ENCODE peak calls at places on chromosome 12, in nine cellular contexts. U is activated T-helper 1 cell treated with anti-CD3 and anti-CD28 coated beads, Interleukin-12 subunit alpha, Interleukin-12 subunit beta, Interleukin-2, Interleukin-4 antibody, amounts not matched to agents 30 ng/mL and 10 ng/mL and 1 ng/mL, durations not matched to agents 14 hours and 24 hours and 36 hours; N is upper lobe of left lung; R is suprapubic skin; H is A172; C is epithelial cell of esophagus; W is dorsolateral prefrontal cortex; T is left colon; P is pons. J is an unnamed sample.

GRCh38 chr12:92943482-92944250 is 14.6 kb upstream of the EEA1 start:
- DNase-seq in N (no peak), C (no peak), H (no peak), P (no peak), U (no peak), W (no peak), R (no peak), T (no peak), J (no peak)

GRCh38 chr12:100317371-100317770 is 39.5 kb upstream of the SLC17A8 start:
- DNase-seq in P (no peak), R (no peak), W (no peak), C (no peak), N (no peak), U (no peak), H (no peak), T (no peak), J (no peak)

GRCh38 chr12:119990382-119990874 is 1.4 kb downstream of the BICDL1 start:
- DNase-seq in W (no peak), T (no peak), N (no peak), C (peak; percentile 5), U (no peak), R (no peak), H (no peak), P (no peak), J (no peak)

GRCh38 chr12:109759595-109759994 is 46.0 kb downstream of the FAM222A start:
- DNase-seq in N (peak; percentile 4), H (no peak), C (no peak), W (peak; percentile 7), P (no peak), T (peak; percentile 1), R (no peak), U (no peak), J (no peak)

GRCh38 chr12:123118397-123118945 is 32.4 kb downstream of the PITPNM2 start:
- DNase-seq in T (peak; percentile 54), H (no peak), W (no peak), P (no peak), C (no peak), N (no peak), R (no peak), U (no peak), J (peak; percentile 48)

GRCh38 chr12:56158926-56159461 is 835 bp downstream of the MYL6 start:
- DNase-seq in P (peak; percentile 53), T (peak; percentile 86), C (peak; percentile 80), H (peak; percentile 76), N (peak; percentile 96), R (peak; percentile 92), U (no peak), W (peak; percentile 62), J (peak; percentile 87)

GRCh38 chr12:44299524-44299923 is 463.6 kb downstream of the TMEM117 start:
- DNase-seq in W (no peak), P (no peak), N (no peak), R (no peak), C (no peak), U (no peak), H (no peak), T (no peak), J (no peak)

GRCh38 chr12:76030378-76031080 is 1.0 kb downstream of the PHLDA1 start:
- DNase-seq in C (no peak), R (peak; percentile 77), P (no peak), U (peak; percentile 67), N (peak; percentile 34), T (peak; percentile 46), H (peak; percentile 44), W (peak; percentile 51), J (peak; percentile 30)

GRCh38 chr12:20493924-20494323 is 125.6 kb downstream of the PDE3A start:
- DNase-seq in U (no peak), N (no peak), T (no peak), W (no peak), P (no peak), C (no peak), H (peak; percentile 3), R (no peak), J (no peak)

GRCh38 chr12:103647267-103647666 is 60.2 kb downstream of the STAB2 start:
- DNase-seq in R (no peak), N (no peak), W (no peak), C (peak; percentile 95), T (no peak), U (no peak), P (no peak), H (peak; percentile 76), J (no peak)

J was measured in mucosa of gallbladder.